ENCODE peak calls at places on chromosomes 16 and 17, in seven cellular contexts. V is A549, O is GM12878, Z is body of pancreas, A is sigmoid colon, F is transverse colon, W is HepG2. C is an unnamed sample. For H3K4me1, the result is how much of the 10 kb centered on the place peaks cover.

GRCh38 chr16:10576390-10577304 is 3.8 kb downstream of the EMP2 start:
- DNase-seq in O (no peak), A (no peak), F (no peak), Z (no peak), W (no peak), V (no peak), C (no peak)

GRCh38 chr16:8936421-8936820 is 27.3 kb downstream of the USP7 start:
- DNase-seq in Z (peak), F (peak), A (no peak), O (no peak), V (peak), W (peak), C (no peak)

GRCh38 chr16:74608944-74609343 is 2.0 kb upstream of the GLG1 start:
- DNase-seq in Z (no peak), W (no peak), V (no peak), F (no peak), O (no peak), A (no peak), C (no peak)

GRCh38 chr16:49492090-49492801 is 118.6 kb downstream of the C16orf78 start:
- DNase-seq in W (no peak), Z (peak), V (peak), O (no peak), A (peak), F (peak), C (peak)

GRCh38 chr17:43026610-43027009 is 1.6 kb downstream of the RND2 start:
- DNase-seq in Z (no peak), A (no peak), W (no peak), V (no peak), F (no peak), O (no peak), C (no peak)

GRCh38 chr16:19330801-19331484 is 45.4 kb downstream of the CLEC19A start:
- DNase-seq in O (no peak), Z (no peak), V (peak), W (peak), A (no peak), F (no peak), C (no peak)

GRCh38 chr16:76535-77272 is 1.3 kb upstream of the MPG start:
- DNase-seq in F (peak), W (peak), A (peak), Z (no peak), O (no peak), V (no peak), C (peak)

GRCh38 chr16:74224828-74225227 is 71.8 kb upstream of the PSMD7 start:
- DNase-seq in Z (no peak), W (no peak), V (no peak), O (no peak), A (no peak), F (no peak), C (no peak)

GRCh38 chr16:49866533-49867155 is 10.7 kb upstream of the ZNF423 start:
- DNase-seq in Z (no peak), O (no peak), V (no peak), F (no peak), W (no peak), A (no peak), C (no peak)

GRCh38 chr17:7626307-7626706 is 1.3 kb downstream of the SAT2 start:
- DNase-seq in W (no peak), O (no peak), Z (no peak), F (no peak), V (no peak), A (peak), C (no peak)

GRCh38 chr17:81049973-81050551 is 15.1 kb downstream of the BAIAP2 start:
- DNase-seq in V (peak), W (no peak), Z (peak), O (peak), A (no peak), F (peak), C (no peak)

GRCh38 chr17:7380855-7381683 is at the start of gene TNK1:
- DNase-seq in W (peak), Z (peak), A (peak), V (no peak), F (peak), O (no peak), C (peak)

GRCh38 chr17:29712677-29713076 is 90.0 kb upstream of the CORO6 start:
- DNase-seq in F (no peak), V (no peak), A (no peak), O (no peak), W (no peak), Z (no peak), C (no peak)
- H3K4me1 ChIP-seq in F (under half), V (under half), A (under half), O (under half), W (under half), Z (under half), C (under half)

GRCh38 chr17:63773272-63774140 is at the start of gene CCDC47:
- DNase-seq in Z (peak), O (peak), V (peak), A (peak), W (peak), F (peak), C (peak)

GRCh38 chr17:63772801-63773271 is 561 bp downstream of the CCDC47 start:
- DNase-seq in Z (no peak), V (peak), O (no peak), A (no peak), F (peak), W (peak), C (no peak)

GRCh38 chr17:63774982-63775290 is 966 bp downstream of the DDX42 start:
- DNase-seq in A (no peak), O (no peak), V (no peak), F (no peak), Z (no peak), W (no peak), C (no peak)

GRCh38 chr17:63774141-63774981 is at the start of gene DDX42:
- DNase-seq in F (peak), A (peak), W (peak), Z (peak), O (no peak), V (peak), C (peak)

GRCh38 chr17:63775420-63775819 is 1.4 kb downstream of the DDX42 start:
- DNase-seq in A (no peak), W (no peak), F (no peak), V (no peak), O (no peak), Z (no peak), C (no peak)
- H3K4me3 ChIP-seq in A (peak), W (peak), F (peak), V (peak), O (peak), Z (no peak), C (peak)

GRCh38 chr16:88758227-88758943 is 26.6 kb downstream of the PIEZO1 start:
- DNase-seq in F (no peak), W (no peak), A (no peak), O (no peak), Z (no peak), V (no peak), C (no peak)
- TF ChIP-seq POLR2A in F (no peak), W (no peak), A (no peak), O (no peak), Z (no peak), V (no peak), C (no peak)

GRCh38 chr17:64983708-64984107 is 64.4 kb upstream of the LRRC37A3 start:
- DNase-seq in Z (no peak), W (no peak), F (no peak), O (no peak), A (no peak), V (no peak), C (no peak)
- H3K4me1 ChIP-seq in Z (under half), W (under half), F (under half), O (under half), A (under half), V (under half), C (under half)

GRCh38 chr17:39150795-39151679 is at the start of gene PLXDC1:
- DNase-seq in V (no peak), W (no peak), F (no peak), A (no peak), Z (no peak), O (no peak), C (no peak)

GRCh38 chr17:39153541-39154111 is 2.2 kb upstream of the PLXDC1 start:
- DNase-seq in V (peak), F (peak), Z (peak), A (peak), O (peak), W (peak), C (peak)

GRCh38 chr17:39150104-39150634 is 1.3 kb downstream of the PLXDC1 start:
- DNase-seq in V (no peak), O (no peak), A (no peak), Z (no peak), F (no peak), W (no peak), C (no peak)

GRCh38 chr17:39152134-39152884 is 872 bp upstream of the PLXDC1 start:
- DNase-seq in W (no peak), A (peak), F (peak), V (no peak), Z (no peak), O (no peak), C (no peak)

DNA sequence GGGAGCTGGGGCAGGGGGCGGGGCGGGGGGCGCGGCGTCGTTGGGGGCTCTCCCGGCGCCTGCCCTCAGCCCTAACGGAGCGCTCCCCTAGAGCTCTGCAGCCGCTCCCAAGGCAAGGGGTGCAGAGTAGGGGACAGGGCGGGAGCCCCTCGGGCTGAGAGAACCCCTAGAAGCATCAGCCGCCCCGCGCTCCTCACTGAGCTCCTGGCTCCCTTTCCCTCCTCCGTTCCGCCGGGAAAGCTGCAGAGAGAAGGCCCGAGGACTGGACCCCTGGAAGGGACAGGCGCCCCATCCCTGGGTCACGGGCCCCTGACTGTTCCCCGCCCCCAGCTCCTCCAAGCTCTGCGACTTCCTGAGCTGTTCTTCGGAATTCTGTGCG is 232 bp upstream of the PLXDC1 start:
- DNase-seq in W (no peak), A (peak), V (no peak), Z (no peak), F (no peak), O (no peak), C (peak)
- H3K4me3 ChIP-seq in W (peak), A (peak), V (no peak), Z (no peak), F (peak), O (no peak), C (peak)

GRCh38 chr17:51590071-51590470 is 329.7 kb downstream of the UTP18 start:
- DNase-seq in W (no peak), A (no peak), F (no peak), Z (no peak), V (no peak), O (no peak), C (no peak)
- TF ChIP-seq POLR2A in W (no peak), A (no peak), F (no peak), Z (no peak), V (no peak), O (no peak), C (no peak)

GRCh38 chr17:27322026-27322425 is 28.1 kb downstream of the WSB1 start:
- DNase-seq in V (no peak), A (peak), Z (peak), W (no peak), F (no peak), O (no peak), C (no peak)
- H3K4me1 ChIP-seq in V (under half), A (under half), Z (under half), W (under half), F (under half), O (under half), C (under half)

GRCh38 chr17:38450699-38451029 is 22.4 kb downstream of the ARHGAP23 start:
- DNase-seq in F (no peak), Z (no peak), V (no peak), O (no peak), W (no peak), A (no peak), C (no peak)
- H3K4me3 ChIP-seq in F (no peak), Z (no peak), V (no peak), O (no peak), W (no peak), A (no peak), C (no peak)